ENCODE peak calls at places on chromosomes 16 and 17, in eight cellular contexts. B is naive thymus-derived CD8-positive, alpha-beta T cell; L is keratinocyte; D is NCI-H774; T is fibroblast of pulmonary artery; S is left ventricle myocardium superior; P is HCT116; F is GM19239. Q is an unnamed sample.

GRCh38 chr17:75694536-75694935 is 26.7 kb upstream of the ITGB4 start:
- DNase-seq in T (no peak), D (no peak), L (no peak), P (no peak), S (no peak), F (no peak), B (no peak), Q (no peak)

GRCh38 chr16:15967223-15967546 is 17.8 kb downstream of the ABCC1 start:
- DNase-seq in L (no peak), D (no peak), F (no peak), T (no peak), S (no peak), B (no peak), P (no peak), Q (no peak)

GRCh38 chr16:81198635-81199034 is 39.9 kb upstream of the BCO1 start:
- DNase-seq in P (no peak), F (no peak), D (no peak), L (no peak), B (no peak), S (no peak), T (peak), Q (no peak)

GRCh38 chr16:69105501-69106361 is at the start of gene HAS3:
- DNase-seq in B (peak), L (no peak), P (peak), D (peak), S (peak), F (peak), T (peak), Q (peak)

GRCh38 chr16:21568502-21569189 is 30.7 kb upstream of the METTL9 start:
- DNase-seq in F (no peak), T (no peak), B (no peak), S (no peak), L (no peak), P (no peak), D (no peak), Q (no peak)

GRCh38 chr16:88926374-88926990 is 50.5 kb downstream of the CBFA2T3 start:
- DNase-seq in S (no peak), D (no peak), B (no peak), F (no peak), T (no peak), P (peak), L (no peak), Q (no peak)

GRCh38 chr17:7849185-7850117 is 5.4 kb upstream of the TMEM88 start:
- DNase-seq in B (no peak), D (no peak), F (no peak), S (no peak), L (no peak), P (no peak), T (no peak), Q (no peak)

GRCh38 chr16:82728901-82729300 is 102.1 kb downstream of the CDH13 start:
- DNase-seq in F (no peak), S (no peak), P (no peak), L (no peak), B (no peak), D (no peak), T (no peak), Q (no peak)

GRCh38 chr17:2243953-2244352 is 59.6 kb downstream of the SMG6 start:
- DNase-seq in D (no peak), F (no peak), P (no peak), L (no peak), T (no peak), S (no peak), B (no peak), Q (no peak)

GRCh38 chr17:41529491-41529915 is 1.4 kb upstream of the KRT19 start:
- DNase-seq in F (no peak), T (no peak), B (no peak), P (no peak), D (peak), L (no peak), S (no peak), Q (no peak)

GRCh38 chr16:64309398-64310110 is 812.3 kb downstream of the CDH11 start:
- DNase-seq in P (no peak), T (no peak), S (no peak), B (no peak), D (no peak), L (no peak), F (no peak), Q (no peak)

GRCh38 chr17:15944720-15945492 is at the start of gene ADORA2B:
- DNase-seq in B (peak), T (peak), L (no peak), D (peak), F (peak), P (no peak), S (peak), Q (peak)

GRCh38 chr16:48053346-48053745 is 102.4 kb downstream of the ABCC12 start:
- DNase-seq in T (peak), P (no peak), B (no peak), L (no peak), D (no peak), F (no peak), S (no peak), Q (no peak)

GRCh38 chr16:58119509-58119845 is 9.7 kb downstream of the CFAP20 start:
- DNase-seq in D (no peak), T (no peak), L (no peak), F (no peak), P (no peak), B (no peak), S (no peak), Q (no peak)